ENCODE peak calls at places on chromosomes 16 and 17, in four cellular contexts. One of them, this sample, is unnamed.

GRCh38 chr17:9236286-9237052 is 215.2 kb downstream of the NTN1 start:
- DNase-seq in astrocyte: no peak
- DNase-seq in fibroblast of lung: peak
- DNase-seq in neural progenitor cell: no peak
- DNase-seq in this sample: no peak

GRCh38 chr16:65044861-65045260 is 77.0 kb downstream of the CDH11 start:
- DNase-seq in astrocyte: peak
- DNase-seq in fibroblast of lung: peak
- DNase-seq in neural progenitor cell: no peak
- DNase-seq in this sample: no peak

GRCh38 chr16:28161626-28162025 is 50.1 kb downstream of the XPO6 start:
- DNase-seq in astrocyte: no peak
- DNase-seq in fibroblast of lung: no peak
- DNase-seq in neural progenitor cell: no peak
- DNase-seq in this sample: no peak

GRCh38 chr17:65403616-65404015 is 157.8 kb downstream of the AXIN2 start:
- DNase-seq in astrocyte: no peak
- DNase-seq in fibroblast of lung: no peak
- DNase-seq in neural progenitor cell: no peak
- DNase-seq in this sample: no peak

GRCh38 chr17:19768046-19768782 is 20.1 kb upstream of the ALDH3A1 start:
- DNase-seq in astrocyte: no peak
- DNase-seq in fibroblast of lung: no peak
- DNase-seq in neural progenitor cell: no peak
- DNase-seq in this sample: no peak

GRCh38 chr16:56041556-56042140 is 149.6 kb upstream of the GNAO1 start:
- DNase-seq in astrocyte: no peak
- DNase-seq in fibroblast of lung: no peak
- DNase-seq in neural progenitor cell: peak
- DNase-seq in this sample: peak

GRCh38 chr17:82871776-82872561 is 32.1 kb upstream of the ZNF750 start:
- DNase-seq in astrocyte: no peak
- DNase-seq in fibroblast of lung: no peak
- DNase-seq in neural progenitor cell: no peak
- DNase-seq in this sample: no peak

GRCh38 chr16:64362193-64362592 is 759.7 kb downstream of the CDH11 start:
- DNase-seq in astrocyte: peak
- DNase-seq in fibroblast of lung: peak
- DNase-seq in neural progenitor cell: no peak
- DNase-seq in this sample: no peak

GRCh38 chr16:4796982-4797804 is 2.0 kb downstream of the SMIM22 start:
- DNase-seq in astrocyte: no peak
- DNase-seq in fibroblast of lung: no peak
- DNase-seq in neural progenitor cell: no peak
- DNase-seq in this sample: no peak

GRCh38 chr16:27228036-27228435 is 24.7 kb downstream of the KDM8 start:
- DNase-seq in astrocyte: no peak
- DNase-seq in fibroblast of lung: no peak
- DNase-seq in neural progenitor cell: no peak
- DNase-seq in this sample: no peak

GRCh38 chr16:84517366-84517765 is 12.9 kb upstream of the MEAK7 start:
- DNase-seq in astrocyte: no peak
- DNase-seq in fibroblast of lung: no peak
- DNase-seq in neural progenitor cell: no peak
- DNase-seq in this sample: no peak

GRCh38 chr17:56629450-56630187 is 36.1 kb downstream of the NOG start:
- DNase-seq in astrocyte: no peak
- DNase-seq in fibroblast of lung: peak
- DNase-seq in neural progenitor cell: peak
- DNase-seq in this sample: peak

GRCh38 chr17:29102741-29103181 is 59.8 kb downstream of the PIPOX start:
- DNase-seq in astrocyte: no peak
- DNase-seq in fibroblast of lung: peak
- DNase-seq in neural progenitor cell: no peak
- DNase-seq in this sample: no peak

GRCh38 chr17:58331815-58332719 is 3.5 kb upstream of the TSPOAP1 start:
- DNase-seq in astrocyte: no peak
- DNase-seq in fibroblast of lung: no peak
- DNase-seq in neural progenitor cell: no peak
- DNase-seq in this sample: no peak

DNA sequence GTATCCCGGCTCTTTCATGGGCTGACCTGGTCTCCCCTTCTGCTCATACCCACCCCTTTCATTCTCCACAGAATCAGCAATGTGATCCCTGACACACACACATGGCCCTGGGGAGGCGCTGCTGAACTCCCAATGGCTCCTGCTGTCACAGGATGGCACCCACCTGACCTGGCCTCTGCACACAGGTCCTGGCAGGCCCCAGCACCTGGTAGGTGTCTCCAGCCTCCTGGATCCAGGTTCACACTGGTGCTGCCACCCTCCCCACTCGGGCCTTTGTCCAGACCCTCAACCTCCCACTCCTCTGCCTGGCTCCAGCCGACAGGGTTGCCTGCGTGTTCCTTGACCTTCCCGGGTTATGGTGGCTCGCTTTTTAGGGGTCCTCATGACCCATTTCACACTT is 1.3 kb upstream of the CD300C start:
- DNase-seq in astrocyte: no peak
- DNase-seq in fibroblast of lung: no peak
- DNase-seq in neural progenitor cell: no peak
- DNase-seq in this sample: no peak
- H3K4me2 ChIP-seq in astrocyte: no peak
- H3K4me2 ChIP-seq in fibroblast of lung: no peak
- H3K4me2 ChIP-seq in neural progenitor cell: no peak
- H3K4me2 ChIP-seq in this sample: no peak

DNA sequence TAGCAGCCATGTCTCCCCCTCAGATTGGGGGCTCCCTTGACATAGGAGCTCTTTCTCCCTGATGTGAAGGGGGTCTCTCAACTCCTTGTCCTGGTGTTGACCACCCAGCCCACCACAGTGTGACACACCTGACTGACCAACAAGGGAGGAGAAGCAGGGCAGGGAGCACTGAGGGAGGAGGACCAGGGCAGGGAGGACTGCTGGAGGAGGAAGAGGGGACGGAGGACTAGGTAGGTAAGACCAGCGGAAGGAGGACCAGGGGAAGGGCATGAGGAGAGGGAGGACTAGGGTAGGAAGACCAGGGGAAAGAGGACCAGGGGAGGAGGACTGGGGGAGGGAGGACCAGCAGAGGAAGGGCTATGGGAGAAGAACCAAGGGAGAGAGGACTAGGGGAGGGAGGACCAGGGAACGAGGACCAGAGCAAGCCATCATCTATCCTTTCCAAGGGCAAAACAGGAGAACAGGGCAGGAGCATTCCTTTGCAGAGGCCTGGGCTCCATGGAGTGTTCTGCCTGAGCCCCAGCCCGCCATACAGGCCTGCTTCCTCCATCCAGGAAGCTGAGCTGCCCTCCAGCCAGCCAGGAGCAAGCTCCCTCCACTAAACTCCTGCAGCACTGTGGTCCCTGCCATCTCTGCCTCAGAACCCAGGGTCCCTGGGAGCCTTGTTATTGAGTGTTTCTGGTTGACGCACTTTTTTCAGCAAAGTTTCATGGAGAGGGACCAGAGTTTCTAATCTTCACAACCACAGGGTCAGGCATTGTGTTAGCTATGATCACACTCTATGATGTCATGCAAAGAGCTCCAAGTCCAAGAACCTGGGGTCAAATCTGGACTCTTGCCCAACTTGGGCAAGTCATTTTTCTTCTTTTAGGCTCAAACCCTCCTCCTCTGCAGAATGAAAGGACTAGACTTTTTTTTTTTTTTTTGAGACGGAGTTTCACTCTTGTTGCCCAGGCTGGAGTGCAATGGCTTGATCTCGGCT is 15.4 kb upstream of the KRT17 start:
- DNase-seq in astrocyte: peak
- DNase-seq in fibroblast of lung: peak
- DNase-seq in neural progenitor cell: no peak
- DNase-seq in this sample: no peak
- H3K27ac ChIP-seq in astrocyte: no peak
- H3K27ac ChIP-seq in fibroblast of lung: no peak
- H3K27ac ChIP-seq in neural progenitor cell: no peak
- H3K27ac ChIP-seq in this sample: no peak

DNA sequence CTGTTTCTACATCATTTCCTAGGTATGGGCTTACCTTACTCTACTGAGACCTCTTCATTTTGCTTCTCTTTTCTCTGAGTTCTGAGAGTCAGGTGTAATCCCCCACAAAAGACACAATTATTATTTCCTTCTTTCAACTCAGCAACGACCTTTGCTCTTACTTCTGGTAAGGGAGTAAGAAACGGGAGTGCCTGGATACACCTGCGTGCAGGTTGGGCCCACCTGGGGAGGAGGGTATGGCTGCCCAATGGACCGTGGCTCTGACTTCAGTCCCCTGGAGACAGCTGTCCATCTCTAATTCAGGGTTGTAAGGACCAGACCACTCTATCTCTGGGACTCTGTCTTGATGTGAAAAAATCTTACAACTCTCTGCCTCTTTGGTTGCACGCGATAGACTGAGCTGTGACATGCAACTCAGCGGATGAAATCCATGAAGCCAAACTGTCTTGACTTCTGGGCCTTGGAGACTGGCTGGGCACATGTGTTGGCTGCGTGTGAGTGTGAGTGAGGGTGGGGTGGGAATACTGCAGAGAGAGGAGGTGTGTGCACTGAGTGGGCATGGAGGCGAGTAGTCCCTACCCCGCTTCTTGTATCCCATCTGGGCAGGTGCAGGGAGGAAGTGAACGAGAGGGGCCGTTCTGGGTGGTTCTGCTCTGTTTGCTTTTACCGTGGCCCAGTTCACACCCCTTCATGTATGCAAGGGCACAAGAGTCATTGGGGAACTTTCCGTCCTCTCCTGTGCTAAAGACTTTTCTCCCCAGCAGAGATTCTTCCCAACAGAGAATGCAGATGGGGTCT is 1.2 kb downstream of the TMEM238L start:
- DNase-seq in astrocyte: no peak
- DNase-seq in fibroblast of lung: no peak
- DNase-seq in neural progenitor cell: no peak
- DNase-seq in this sample: no peak
- H3K4me2 ChIP-seq in astrocyte: no peak
- H3K4me2 ChIP-seq in fibroblast of lung: no peak
- H3K4me2 ChIP-seq in neural progenitor cell: no peak
- H3K4me2 ChIP-seq in this sample: no peak

GRCh38 chr17:14308965-14309879 is 8.3 kb downstream of the HS3ST3B1 start:
- DNase-seq in astrocyte: peak
- DNase-seq in fibroblast of lung: peak
- DNase-seq in neural progenitor cell: peak
- DNase-seq in this sample: peak

GRCh38 chr17:14307560-14308024 is 6.7 kb downstream of the HS3ST3B1 start:
- DNase-seq in astrocyte: peak
- DNase-seq in fibroblast of lung: peak
- DNase-seq in neural progenitor cell: no peak
- DNase-seq in this sample: no peak

GRCh38 chr17:14310101-14310500 is 9.2 kb downstream of the HS3ST3B1 start:
- DNase-seq in astrocyte: no peak
- DNase-seq in fibroblast of lung: no peak
- DNase-seq in neural progenitor cell: peak
- DNase-seq in this sample: no peak

GRCh38 chr17:14310584-14310983 is 9.7 kb downstream of the HS3ST3B1 start:
- DNase-seq in astrocyte: no peak
- DNase-seq in fibroblast of lung: no peak
- DNase-seq in neural progenitor cell: peak
- DNase-seq in this sample: no peak

DNA sequence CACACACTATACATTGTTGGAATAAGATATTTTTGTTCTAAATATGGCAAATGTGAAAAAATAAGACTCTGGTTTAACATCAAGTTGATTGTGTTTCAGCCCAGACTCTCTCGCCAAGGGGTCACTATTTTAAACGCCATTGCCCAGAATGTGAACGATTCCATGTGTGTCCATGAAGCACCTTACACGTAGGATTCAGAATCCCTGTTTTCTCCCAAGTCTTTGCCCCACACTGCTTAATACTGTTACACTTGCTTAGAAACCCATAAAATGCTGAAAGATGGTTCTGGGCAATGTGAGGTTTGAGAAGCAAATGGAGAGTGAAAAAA is 7.7 kb downstream of the HS3ST3B1 start:
- DNase-seq in astrocyte: no peak
- DNase-seq in fibroblast of lung: no peak
- DNase-seq in neural progenitor cell: no peak
- DNase-seq in this sample: no peak
- H3K27ac ChIP-seq in astrocyte: peak
- H3K27ac ChIP-seq in fibroblast of lung: peak
- H3K27ac ChIP-seq in neural progenitor cell: no peak
- H3K27ac ChIP-seq in this sample: peak

GRCh38 chr17:46099865-46100264 is 93.4 kb downstream of the KANSL1 start:
- DNase-seq in astrocyte: no peak
- DNase-seq in fibroblast of lung: no peak
- DNase-seq in neural progenitor cell: no peak
- DNase-seq in this sample: no peak
- H3K4me2 ChIP-seq in astrocyte: no peak
- H3K4me2 ChIP-seq in fibroblast of lung: no peak
- H3K4me2 ChIP-seq in neural progenitor cell: no peak
- H3K4me2 ChIP-seq in this sample: no peak

DNA sequence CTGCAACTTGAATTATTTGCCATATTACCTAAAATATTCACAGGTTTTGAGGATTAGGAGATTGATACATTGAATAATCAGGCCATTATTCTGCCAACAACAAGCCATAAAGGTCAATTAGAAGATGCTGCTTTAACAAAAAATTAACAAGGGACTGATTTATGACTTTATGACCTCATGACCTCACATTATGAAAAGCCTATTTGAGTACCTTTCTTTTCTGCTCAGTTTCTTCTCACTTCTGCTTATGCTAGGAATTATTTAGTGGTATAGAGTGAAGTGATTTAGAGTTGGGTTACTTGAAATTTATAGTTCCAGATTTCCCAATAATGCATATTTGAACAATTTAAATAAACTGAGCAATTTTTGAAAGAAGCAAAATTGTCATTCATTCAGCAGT is 121.6 kb downstream of the CHD9 start:
- DNase-seq in astrocyte: no peak
- DNase-seq in fibroblast of lung: no peak
- DNase-seq in neural progenitor cell: no peak
- DNase-seq in this sample: no peak
- H3K27ac ChIP-seq in astrocyte: no peak
- H3K27ac ChIP-seq in fibroblast of lung: no peak
- H3K27ac ChIP-seq in neural progenitor cell: no peak
- H3K27ac ChIP-seq in this sample: no peak